ENCODE peak calls at places on chromosomes 6 and 20, in four cellular contexts. H, T, I and O are unnamed samples.
A peak's percentile ranks its signal among the peaks of the same experiment; 100 is the strongest.

GRCh38 chr6:26092443-26092842 is 5.2 kb downstream of the HFE start:
- DNase-seq in T (no peak), I (no peak), H (no peak), O (no peak)

GRCh38 chr20:36175016-36175415 is 20.5 kb downstream of the EPB41L1 start:
- DNase-seq in I (no peak), T (no peak), H (no peak), O (peak; percentile 22)

GRCh38 chr20:9374480-9374879 is 139.9 kb upstream of the LAMP5 start:
- DNase-seq in H (no peak), T (no peak), I (peak; percentile 5), O (peak; percentile 60)

GRCh38 chr6:45388328-45388727 is 10.6 kb upstream of the SUPT3H start:
- DNase-seq in H (no peak), I (peak; percentile 37), T (no peak), O (peak; percentile 48)

GRCh38 chr6:168150551-168151444 is 71.8 kb upstream of the FRMD1 start:
- DNase-seq in H (peak; percentile 69), T (no peak), I (no peak), O (no peak)

GRCh38 chr20:38162878-38163875 is 1.9 kb downstream of the TGM2 start:
- DNase-seq in T (no peak), I (no peak), H (no peak), O (no peak)

GRCh38 chr6:3307436-3307835 is 48.7 kb downstream of the PSMG4 start:
- DNase-seq in H (peak; percentile 53), I (no peak), T (no peak), O (no peak)

GRCh38 chr6:79170915-79171314 is 63.6 kb downstream of the HMGN3 start:
- DNase-seq in T (no peak), I (peak; percentile 79), H (no peak), O (peak; percentile 16)

GRCh38 chr6:31792741-31793140 is 2.8 kb downstream of the VARS1 start:
- DNase-seq in T (no peak), H (no peak), I (peak; percentile 27), O (peak; percentile 70)

GRCh38 chr6:70956451-70957283 is at the start of gene B3GAT2:
- DNase-seq in I (peak; percentile 23), T (no peak), H (no peak), O (peak; percentile 21)

GRCh38 chr6:27375613-27376079 is 12.9 kb upstream of the ZNF391 start:
- DNase-seq in T (no peak), H (no peak), I (peak; percentile 9), O (peak; percentile 13)

GRCh38 chr6:72826744-72827438 is 205.0 kb downstream of the KCNQ5 start:
- DNase-seq in I (peak; percentile 88), H (no peak), T (no peak), O (peak; percentile 76)

GRCh38 chr20:1941226-1941625 is 46.0 kb downstream of the SIRPA start:
- DNase-seq in H (no peak), I (peak; percentile 52), T (peak; percentile 30), O (no peak)

GRCh38 chr6:122753688-122754056 is 25.8 kb upstream of the FABP7 start:
- DNase-seq in T (no peak), I (no peak), H (no peak), O (peak; percentile 55)

GRCh38 chr20:5949943-5950270 is 426 bp downstream of the TRMT6 start:
- DNase-seq in T (no peak), H (no peak), I (no peak), O (no peak)

GRCh38 chr6:143901885-143902708 is 37.8 kb downstream of the ZC2HC1B start:
- DNase-seq in I (peak; percentile 90), T (no peak), H (no peak), O (peak; percentile 20)

GRCh38 chr6:111210074-111210729 is 122.9 kb downstream of the SLC16A10 start:
- DNase-seq in I (peak; percentile 75), H (no peak), T (peak; percentile 63), O (peak; percentile 71)

GRCh38 chr20:59785118-59785959 is 148.1 kb downstream of the SYCP2 start:
- DNase-seq in I (no peak), H (peak; percentile 65), T (no peak), O (no peak)